ENCODE peak calls at places on chromosomes 2 and 18, in four cellular contexts. One of them, this sample, is unnamed.

GRCh38 chr18:14969507-14969906 is 221.5 kb downstream of the ANKRD30B start:
- DNase-seq in aorta: no peak
- DNase-seq in HCT116: no peak
- DNase-seq in transverse colon: no peak
- DNase-seq in this sample: no peak

GRCh38 chr2:3265981-3266726 is 111.5 kb downstream of the EIPR1 start:
- DNase-seq in aorta: no peak
- DNase-seq in transverse colon: no peak
- DNase-seq in HCT116: no peak
- DNase-seq in this sample: no peak

GRCh38 chr2:239959059-239959971 is 65.8 kb downstream of the NDUFA10 start:
- DNase-seq in HCT116: no peak
- DNase-seq in aorta: peak
- DNase-seq in transverse colon: no peak
- DNase-seq in this sample: no peak

GRCh38 chr2:173496746-173497145 is 142.1 kb downstream of the CDCA7 start:
- DNase-seq in aorta: no peak
- DNase-seq in HCT116: no peak
- DNase-seq in transverse colon: no peak
- DNase-seq in this sample: no peak

GRCh38 chr2:46424937-46425336 is 54.4 kb upstream of the TMEM247 start:
- DNase-seq in transverse colon: no peak
- DNase-seq in HCT116: no peak
- DNase-seq in aorta: no peak
- DNase-seq in this sample: no peak

GRCh38 chr2:206158563-206159345 is 490 bp downstream of the NDUFS1 start:
- DNase-seq in HCT116: no peak
- DNase-seq in aorta: no peak
- DNase-seq in transverse colon: no peak
- DNase-seq in this sample: no peak

GRCh38 chr2:201366166-201366565 is 9.0 kb upstream of the FLACC1 start:
- DNase-seq in HCT116: no peak
- DNase-seq in transverse colon: no peak
- DNase-seq in aorta: no peak
- DNase-seq in this sample: no peak

GRCh38 chr2:188601391-188601790 is 309.7 kb downstream of the GULP1 start:
- DNase-seq in transverse colon: no peak
- DNase-seq in HCT116: no peak
- DNase-seq in aorta: no peak
- DNase-seq in this sample: no peak

GRCh38 chr18:73805991-73806390 is 341.6 kb downstream of the FBXO15 start:
- DNase-seq in transverse colon: no peak
- DNase-seq in aorta: no peak
- DNase-seq in HCT116: no peak
- DNase-seq in this sample: no peak

GRCh38 chr2:128686881-128687550 is 368.3 kb upstream of the HS6ST1 start:
- DNase-seq in aorta: no peak
- DNase-seq in transverse colon: no peak
- DNase-seq in HCT116: no peak
- DNase-seq in this sample: no peak

GRCh38 chr18:77208969-77209368 is 40.7 kb upstream of the GALR1 start:
- DNase-seq in aorta: peak
- DNase-seq in HCT116: no peak
- DNase-seq in transverse colon: peak
- DNase-seq in this sample: peak

GRCh38 chr2:188318161-188318749 is 26.6 kb downstream of the GULP1 start:
- DNase-seq in aorta: no peak
- DNase-seq in HCT116: no peak
- DNase-seq in transverse colon: no peak
- DNase-seq in this sample: no peak

GRCh38 chr18:61988100-61988499 is 95.3 kb upstream of the RNF152 start:
- DNase-seq in transverse colon: no peak
- DNase-seq in aorta: no peak
- DNase-seq in HCT116: no peak
- DNase-seq in this sample: no peak

GRCh38 chr2:46674451-46674850 is 195.1 kb downstream of the TMEM247 start:
- DNase-seq in aorta: no peak
- DNase-seq in HCT116: no peak
- DNase-seq in transverse colon: no peak
- DNase-seq in this sample: no peak

GRCh38 chr18:54679318-54680149 is 88.5 kb downstream of the DYNAP start:
- DNase-seq in transverse colon: no peak
- DNase-seq in HCT116: peak
- DNase-seq in aorta: no peak
- DNase-seq in this sample: peak

GRCh38 chr2:127064642-127065250 is 42.2 kb downstream of the BIN1 start:
- DNase-seq in HCT116: peak
- DNase-seq in transverse colon: peak
- DNase-seq in aorta: peak
- DNase-seq in this sample: peak

GRCh38 chr2:63790913-63791312 is 50.8 kb upstream of the UGP2 start:
- DNase-seq in HCT116: no peak
- DNase-seq in aorta: no peak
- DNase-seq in transverse colon: no peak
- DNase-seq in this sample: peak

GRCh38 chr2:108927936-108928659 is 60.9 kb downstream of the EDAR start:
- DNase-seq in HCT116: peak
- DNase-seq in aorta: no peak
- DNase-seq in transverse colon: peak
- DNase-seq in this sample: peak

GRCh38 chr2:172021955-172022354 is 22.2 kb downstream of the METAP1D start:
- DNase-seq in HCT116: no peak
- DNase-seq in transverse colon: no peak
- DNase-seq in aorta: no peak
- DNase-seq in this sample: peak

GRCh38 chr2:174981336-174981735 is 23.8 kb downstream of the CHN1 start:
- DNase-seq in HCT116: no peak
- DNase-seq in aorta: no peak
- DNase-seq in transverse colon: no peak
- DNase-seq in this sample: no peak

GRCh38 chr2:191995285-191995684 is 148.4 kb upstream of the CAVIN2 start:
- DNase-seq in HCT116: no peak
- DNase-seq in aorta: no peak
- DNase-seq in transverse colon: no peak
- DNase-seq in this sample: no peak

GRCh38 chr2:1591978-1592907 is 152.1 kb downstream of the PXDN start:
- DNase-seq in transverse colon: peak
- DNase-seq in aorta: peak
- DNase-seq in HCT116: peak
- DNase-seq in this sample: no peak

GRCh38 chr2:161415467-161416293 is 417 bp upstream of the TBR1 start:
- DNase-seq in transverse colon: no peak
- DNase-seq in aorta: no peak
- DNase-seq in HCT116: no peak
- DNase-seq in this sample: no peak

GRCh38 chr2:1718339-1719220 is 25.7 kb downstream of the PXDN start:
- DNase-seq in transverse colon: no peak
- DNase-seq in HCT116: no peak
- DNase-seq in aorta: no peak
- DNase-seq in this sample: no peak

GRCh38 chr2:182891611-182892010 is 25.2 kb upstream of the FRZB start:
- DNase-seq in HCT116: no peak
- DNase-seq in transverse colon: no peak
- DNase-seq in aorta: no peak
- DNase-seq in this sample: no peak

GRCh38 chr2:172460780-172461201 is 33.4 kb downstream of the ITGA6 start:
- DNase-seq in aorta: no peak
- DNase-seq in transverse colon: no peak
- DNase-seq in HCT116: no peak
- DNase-seq in this sample: peak

GRCh38 chr18:8617907-8618306 is 8.7 kb downstream of the RAB12 start:
- DNase-seq in HCT116: no peak
- DNase-seq in aorta: no peak
- DNase-seq in transverse colon: no peak
- DNase-seq in this sample: no peak

GRCh38 chr18:8615397-8616025 is 6.3 kb downstream of the RAB12 start:
- DNase-seq in HCT116: no peak
- DNase-seq in aorta: peak
- DNase-seq in transverse colon: peak
- DNase-seq in this sample: peak

GRCh38 chr18:8614875-8615274 is 5.6 kb downstream of the RAB12 start:
- DNase-seq in aorta: peak
- DNase-seq in transverse colon: no peak
- DNase-seq in HCT116: no peak
- DNase-seq in this sample: no peak

GRCh38 chr18:8619041-8619440 is 9.8 kb downstream of the RAB12 start:
- DNase-seq in transverse colon: no peak
- DNase-seq in HCT116: no peak
- DNase-seq in aorta: no peak
- DNase-seq in this sample: no peak

GRCh38 chr18:8616026-8616401 is 6.8 kb downstream of the RAB12 start:
- DNase-seq in aorta: no peak
- DNase-seq in HCT116: no peak
- DNase-seq in transverse colon: no peak
- DNase-seq in this sample: peak
- H3K27ac ChIP-seq in aorta: no peak
- H3K27ac ChIP-seq in HCT116: no peak
- H3K27ac ChIP-seq in transverse colon: peak
- H3K27ac ChIP-seq in this sample: peak

GRCh38 chr2:84373391-84373790 is 85.7 kb downstream of the SUCLG1 start:
- DNase-seq in transverse colon: no peak
- DNase-seq in aorta: no peak
- DNase-seq in HCT116: peak
- DNase-seq in this sample: no peak
- H3K27ac ChIP-seq in transverse colon: no peak
- H3K27ac ChIP-seq in aorta: no peak
- H3K27ac ChIP-seq in HCT116: no peak
- H3K27ac ChIP-seq in this sample: no peak

DNA sequence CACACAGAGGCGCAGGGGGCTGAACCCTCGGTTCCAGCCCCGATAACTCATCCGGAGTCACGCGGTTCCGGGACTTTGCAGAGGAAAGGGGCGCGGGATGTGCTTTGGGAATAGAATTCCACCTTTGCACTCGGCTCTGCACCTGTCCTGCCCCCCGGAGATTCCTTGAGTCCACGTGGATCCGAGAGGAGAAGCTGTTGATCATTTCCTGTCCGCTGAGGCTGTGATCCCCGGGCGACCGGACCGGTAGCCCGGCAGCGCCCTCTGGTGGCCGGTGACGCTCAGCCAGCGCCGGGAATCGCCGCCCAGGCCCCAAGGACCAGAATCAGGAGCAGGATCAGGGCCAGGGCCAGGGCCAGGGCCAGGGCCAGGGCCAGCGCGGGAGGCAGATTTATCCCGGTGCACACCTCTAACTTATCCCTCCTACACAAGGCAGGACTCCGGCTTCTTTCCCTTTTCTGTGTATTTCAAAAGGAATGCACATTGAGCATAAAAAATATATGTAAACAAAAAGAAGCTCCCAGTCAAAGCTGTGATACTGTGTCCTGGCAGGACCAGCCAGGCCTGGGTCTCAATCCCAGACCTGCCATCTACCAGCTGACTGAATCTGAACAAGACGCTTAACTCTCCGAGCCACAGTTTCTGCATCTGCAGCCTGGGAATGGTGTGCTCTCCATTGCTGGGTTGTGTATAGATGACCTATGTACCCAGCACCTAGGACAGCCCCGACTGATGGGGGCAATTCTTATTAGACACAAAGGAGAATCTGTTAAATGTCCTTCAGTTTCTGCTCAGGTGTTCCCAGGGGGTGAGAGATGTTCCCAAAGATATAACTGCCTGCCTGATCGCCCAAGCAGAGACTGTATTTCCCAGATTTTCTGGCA is 8.5 kb upstream of the SPATA3 start:
- DNase-seq in transverse colon: peak
- DNase-seq in aorta: peak
- DNase-seq in HCT116: peak
- DNase-seq in this sample: no peak
- H3K27ac ChIP-seq in transverse colon: no peak
- H3K27ac ChIP-seq in aorta: no peak
- H3K27ac ChIP-seq in HCT116: no peak
- H3K27ac ChIP-seq in this sample: no peak

GRCh38 chr2:238910751-238911351 is 63.0 kb downstream of the TWIST2 start:
- DNase-seq in transverse colon: no peak
- DNase-seq in aorta: no peak
- DNase-seq in HCT116: no peak
- DNase-seq in this sample: peak
- H3K27ac ChIP-seq in transverse colon: no peak
- H3K27ac ChIP-seq in aorta: no peak
- H3K27ac ChIP-seq in HCT116: no peak
- H3K27ac ChIP-seq in this sample: no peak

DNA sequence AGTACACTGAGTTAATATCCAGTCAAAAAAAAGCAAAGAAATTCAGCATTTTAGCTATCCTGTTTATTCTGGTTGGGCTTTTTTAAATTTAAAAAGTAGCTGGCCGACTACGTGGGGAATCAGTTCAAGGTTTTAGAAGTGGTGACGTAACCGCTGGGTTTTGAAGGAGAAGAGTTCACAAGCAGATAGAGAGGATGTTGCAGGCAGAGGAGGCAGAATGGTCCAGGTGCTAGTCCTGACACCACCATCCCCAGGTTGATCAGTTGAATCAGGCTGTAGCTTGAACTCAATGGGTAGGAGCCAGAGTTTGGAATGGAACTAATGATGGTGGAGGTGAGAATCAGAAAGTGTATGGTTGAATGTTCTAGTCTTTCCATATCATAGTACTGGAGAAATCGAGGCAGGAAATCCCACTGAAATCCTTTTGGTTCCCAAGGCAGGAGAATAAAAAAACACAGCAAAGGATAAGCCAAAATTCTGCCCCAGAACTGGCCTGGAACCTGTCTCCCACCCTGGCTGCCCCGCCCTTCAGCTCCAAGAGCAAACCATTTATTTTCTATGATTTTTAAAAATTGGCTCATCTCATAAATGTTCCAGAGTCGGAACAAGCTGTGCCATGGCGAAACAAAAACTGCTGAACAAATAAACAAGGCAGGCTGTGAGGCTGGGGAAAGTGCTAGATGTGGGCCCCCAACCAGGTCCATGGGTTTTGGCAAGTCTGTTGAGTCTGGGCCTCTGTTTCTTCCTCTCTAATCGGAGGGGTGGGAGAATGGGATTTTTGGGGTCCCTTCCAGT is 44.0 kb downstream of the SLC4A1AP start:
- DNase-seq in aorta: no peak
- DNase-seq in transverse colon: no peak
- DNase-seq in HCT116: no peak
- DNase-seq in this sample: no peak
- H3K27ac ChIP-seq in aorta: peak
- H3K27ac ChIP-seq in transverse colon: no peak
- H3K27ac ChIP-seq in HCT116: no peak
- H3K27ac ChIP-seq in this sample: peak

DNA sequence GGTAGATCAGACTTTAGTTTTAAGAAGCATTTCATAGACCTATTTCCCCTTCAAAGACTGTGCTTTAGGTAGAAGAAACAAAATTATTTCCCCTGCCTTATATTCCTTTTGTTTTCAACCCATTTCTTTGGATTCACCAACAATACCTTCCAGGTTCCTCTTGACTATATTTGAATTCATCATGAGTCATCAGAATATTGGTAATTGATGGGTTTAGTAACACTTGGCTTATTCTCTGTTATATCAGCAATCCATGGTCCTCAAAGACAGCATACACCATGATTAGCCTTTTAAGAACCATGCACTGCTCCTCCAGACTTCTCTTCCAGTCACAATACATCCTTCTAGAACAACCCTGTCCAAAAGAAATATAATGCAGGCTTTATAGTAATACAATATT is 83.0 kb upstream of the NOSTRIN start:
- DNase-seq in aorta: no peak
- DNase-seq in transverse colon: no peak
- DNase-seq in HCT116: no peak
- DNase-seq in this sample: no peak
- H3K27ac ChIP-seq in aorta: no peak
- H3K27ac ChIP-seq in transverse colon: no peak
- H3K27ac ChIP-seq in HCT116: no peak
- H3K27ac ChIP-seq in this sample: no peak